ENCODE peak calls at places on chromosomes 13 and 19, in seven cellular contexts. One of them, this sample, is unnamed.

GRCh38 chr19:48487944-48488343 is 18.8 kb downstream of the CYTH2 start:
- DNase-seq in small intestine: peak
- DNase-seq in stomach: peak
- DNase-seq in BE2C: peak
- DNase-seq in upper lobe of right lung: peak
- DNase-seq in OCI-LY7: no peak
- DNase-seq in fibroblast of pulmonary artery: peak
- DNase-seq in this sample: peak

GRCh38 chr13:75770164-75771145 is 134.3 kb downstream of the LMO7 start:
- DNase-seq in small intestine: no peak
- DNase-seq in stomach: no peak
- DNase-seq in OCI-LY7: no peak
- DNase-seq in fibroblast of pulmonary artery: no peak
- DNase-seq in upper lobe of right lung: no peak
- DNase-seq in BE2C: no peak
- DNase-seq in this sample: peak

GRCh38 chr19:47158879-47159509 is 28.4 kb downstream of the SAE1 start:
- DNase-seq in fibroblast of pulmonary artery: peak
- DNase-seq in small intestine: peak
- DNase-seq in BE2C: no peak
- DNase-seq in OCI-LY7: no peak
- DNase-seq in stomach: no peak
- DNase-seq in upper lobe of right lung: no peak
- DNase-seq in this sample: no peak

GRCh38 chr13:47110141-47110540 is 213.3 kb upstream of the HTR2A start:
- DNase-seq in small intestine: no peak
- DNase-seq in BE2C: no peak
- DNase-seq in OCI-LY7: no peak
- DNase-seq in stomach: no peak
- DNase-seq in upper lobe of right lung: no peak
- DNase-seq in fibroblast of pulmonary artery: no peak
- DNase-seq in this sample: no peak

GRCh38 chr13:98285852-98286594 is 109.0 kb upstream of the RNF113B start:
- DNase-seq in upper lobe of right lung: no peak
- DNase-seq in stomach: no peak
- DNase-seq in BE2C: peak
- DNase-seq in OCI-LY7: no peak
- DNase-seq in fibroblast of pulmonary artery: no peak
- DNase-seq in small intestine: no peak
- DNase-seq in this sample: no peak

GRCh38 chr19:57903298-57904174 is 12.9 kb downstream of the ZNF417 start:
- DNase-seq in OCI-LY7: peak
- DNase-seq in upper lobe of right lung: no peak
- DNase-seq in stomach: no peak
- DNase-seq in small intestine: peak
- DNase-seq in BE2C: no peak
- DNase-seq in fibroblast of pulmonary artery: peak
- DNase-seq in this sample: peak

GRCh38 chr19:16266586-16266942 is 58.1 kb upstream of the KLF2 start:
- DNase-seq in OCI-LY7: no peak
- DNase-seq in BE2C: no peak
- DNase-seq in small intestine: no peak
- DNase-seq in upper lobe of right lung: no peak
- DNase-seq in stomach: no peak
- DNase-seq in fibroblast of pulmonary artery: no peak
- DNase-seq in this sample: no peak

GRCh38 chr19:5048727-5049553 is 80.0 kb downstream of the KDM4B start:
- DNase-seq in OCI-LY7: no peak
- DNase-seq in BE2C: no peak
- DNase-seq in fibroblast of pulmonary artery: peak
- DNase-seq in stomach: no peak
- DNase-seq in small intestine: no peak
- DNase-seq in upper lobe of right lung: no peak
- DNase-seq in this sample: peak

GRCh38 chr13:33859691-33860303 is 41.8 kb downstream of the RFC3 start:
- DNase-seq in small intestine: no peak
- DNase-seq in BE2C: no peak
- DNase-seq in fibroblast of pulmonary artery: no peak
- DNase-seq in stomach: no peak
- DNase-seq in upper lobe of right lung: no peak
- DNase-seq in OCI-LY7: no peak
- DNase-seq in this sample: no peak

GRCh38 chr13:91247768-91248167 is 99.7 kb upstream of the MIR17HG start:
- DNase-seq in stomach: no peak
- DNase-seq in BE2C: no peak
- DNase-seq in upper lobe of right lung: no peak
- DNase-seq in fibroblast of pulmonary artery: peak
- DNase-seq in OCI-LY7: peak
- DNase-seq in small intestine: peak
- DNase-seq in this sample: no peak

GRCh38 chr13:111906306-111906705 is 160.6 kb upstream of the SOX1 start:
- DNase-seq in OCI-LY7: no peak
- DNase-seq in upper lobe of right lung: no peak
- DNase-seq in small intestine: no peak
- DNase-seq in stomach: no peak
- DNase-seq in BE2C: no peak
- DNase-seq in fibroblast of pulmonary artery: no peak
- DNase-seq in this sample: no peak

GRCh38 chr19:44903602-44904425 is 1.8 kb upstream of the APOE start:
- DNase-seq in small intestine: peak
- DNase-seq in stomach: peak
- DNase-seq in fibroblast of pulmonary artery: peak
- DNase-seq in OCI-LY7: peak
- DNase-seq in upper lobe of right lung: peak
- DNase-seq in BE2C: peak
- DNase-seq in this sample: peak

GRCh38 chr19:16121967-16122366 is 10.3 kb downstream of the RAB8A start:
- DNase-seq in upper lobe of right lung: no peak
- DNase-seq in OCI-LY7: no peak
- DNase-seq in stomach: no peak
- DNase-seq in BE2C: no peak
- DNase-seq in fibroblast of pulmonary artery: no peak
- DNase-seq in small intestine: no peak
- DNase-seq in this sample: no peak

GRCh38 chr19:31232220-31232619 is 117.0 kb downstream of the TSHZ3 start:
- DNase-seq in BE2C: no peak
- DNase-seq in stomach: no peak
- DNase-seq in upper lobe of right lung: no peak
- DNase-seq in fibroblast of pulmonary artery: no peak
- DNase-seq in small intestine: no peak
- DNase-seq in OCI-LY7: no peak
- DNase-seq in this sample: peak

GRCh38 chr19:48319647-48320537 is 5.5 kb upstream of the EMP3 start:
- DNase-seq in upper lobe of right lung: peak
- DNase-seq in small intestine: peak
- DNase-seq in stomach: peak
- DNase-seq in BE2C: peak
- DNase-seq in fibroblast of pulmonary artery: peak
- DNase-seq in OCI-LY7: peak
- DNase-seq in this sample: peak

GRCh38 chr13:73065665-73066350 is 7.0 kb downstream of the KLF5 start:
- DNase-seq in BE2C: no peak
- DNase-seq in small intestine: peak
- DNase-seq in OCI-LY7: no peak
- DNase-seq in upper lobe of right lung: no peak
- DNase-seq in fibroblast of pulmonary artery: no peak
- DNase-seq in stomach: no peak
- DNase-seq in this sample: no peak
- H3K4me3 ChIP-seq in BE2C: no peak
- H3K4me3 ChIP-seq in small intestine: no peak
- H3K4me3 ChIP-seq in OCI-LY7: no peak
- H3K4me3 ChIP-seq in upper lobe of right lung: no peak
- H3K4me3 ChIP-seq in fibroblast of pulmonary artery: no peak
- H3K4me3 ChIP-seq in stomach: no peak
- H3K4me3 ChIP-seq in this sample: no peak

GRCh38 chr13:48251616-48252081 is 18.6 kb downstream of the ITM2B start:
- DNase-seq in upper lobe of right lung: no peak
- DNase-seq in stomach: no peak
- DNase-seq in BE2C: no peak
- DNase-seq in fibroblast of pulmonary artery: peak
- DNase-seq in OCI-LY7: no peak
- DNase-seq in small intestine: no peak
- DNase-seq in this sample: peak
- H3K4me3 ChIP-seq in upper lobe of right lung: no peak
- H3K4me3 ChIP-seq in stomach: no peak
- H3K4me3 ChIP-seq in BE2C: no peak
- H3K4me3 ChIP-seq in fibroblast of pulmonary artery: no peak
- H3K4me3 ChIP-seq in OCI-LY7: no peak
- H3K4me3 ChIP-seq in small intestine: no peak
- H3K4me3 ChIP-seq in this sample: no peak

GRCh38 chr19:17264641-17264979 is at the start of gene USHBP1:
- DNase-seq in BE2C: no peak
- DNase-seq in upper lobe of right lung: no peak
- DNase-seq in small intestine: no peak
- DNase-seq in fibroblast of pulmonary artery: no peak
- DNase-seq in OCI-LY7: peak
- DNase-seq in stomach: no peak
- DNase-seq in this sample: no peak

GRCh38 chr19:17266026-17266425 is 1.2 kb upstream of the BABAM1 start:
- DNase-seq in fibroblast of pulmonary artery: no peak
- DNase-seq in OCI-LY7: no peak
- DNase-seq in small intestine: no peak
- DNase-seq in stomach: no peak
- DNase-seq in upper lobe of right lung: no peak
- DNase-seq in BE2C: no peak
- DNase-seq in this sample: no peak

GRCh38 chr19:17268754-17269153 is 1.5 kb downstream of the BABAM1 start:
- DNase-seq in small intestine: no peak
- DNase-seq in upper lobe of right lung: no peak
- DNase-seq in OCI-LY7: no peak
- DNase-seq in fibroblast of pulmonary artery: no peak
- DNase-seq in stomach: no peak
- DNase-seq in BE2C: no peak
- DNase-seq in this sample: no peak

GRCh38 chr19:17266975-17267788 is at the start of gene BABAM1:
- DNase-seq in upper lobe of right lung: peak
- DNase-seq in fibroblast of pulmonary artery: peak
- DNase-seq in BE2C: peak
- DNase-seq in stomach: peak
- DNase-seq in OCI-LY7: peak
- DNase-seq in small intestine: peak
- DNase-seq in this sample: peak

GRCh38 chr19:17266589-17266974 is 661 bp upstream of the BABAM1 start:
- DNase-seq in BE2C: no peak
- DNase-seq in small intestine: no peak
- DNase-seq in fibroblast of pulmonary artery: no peak
- DNase-seq in stomach: no peak
- DNase-seq in upper lobe of right lung: no peak
- DNase-seq in OCI-LY7: no peak
- DNase-seq in this sample: no peak
- H3K4me3 ChIP-seq in BE2C: no peak
- H3K4me3 ChIP-seq in small intestine: no peak
- H3K4me3 ChIP-seq in fibroblast of pulmonary artery: no peak
- H3K4me3 ChIP-seq in stomach: no peak
- H3K4me3 ChIP-seq in upper lobe of right lung: peak
- H3K4me3 ChIP-seq in OCI-LY7: peak
- H3K4me3 ChIP-seq in this sample: no peak

DNA sequence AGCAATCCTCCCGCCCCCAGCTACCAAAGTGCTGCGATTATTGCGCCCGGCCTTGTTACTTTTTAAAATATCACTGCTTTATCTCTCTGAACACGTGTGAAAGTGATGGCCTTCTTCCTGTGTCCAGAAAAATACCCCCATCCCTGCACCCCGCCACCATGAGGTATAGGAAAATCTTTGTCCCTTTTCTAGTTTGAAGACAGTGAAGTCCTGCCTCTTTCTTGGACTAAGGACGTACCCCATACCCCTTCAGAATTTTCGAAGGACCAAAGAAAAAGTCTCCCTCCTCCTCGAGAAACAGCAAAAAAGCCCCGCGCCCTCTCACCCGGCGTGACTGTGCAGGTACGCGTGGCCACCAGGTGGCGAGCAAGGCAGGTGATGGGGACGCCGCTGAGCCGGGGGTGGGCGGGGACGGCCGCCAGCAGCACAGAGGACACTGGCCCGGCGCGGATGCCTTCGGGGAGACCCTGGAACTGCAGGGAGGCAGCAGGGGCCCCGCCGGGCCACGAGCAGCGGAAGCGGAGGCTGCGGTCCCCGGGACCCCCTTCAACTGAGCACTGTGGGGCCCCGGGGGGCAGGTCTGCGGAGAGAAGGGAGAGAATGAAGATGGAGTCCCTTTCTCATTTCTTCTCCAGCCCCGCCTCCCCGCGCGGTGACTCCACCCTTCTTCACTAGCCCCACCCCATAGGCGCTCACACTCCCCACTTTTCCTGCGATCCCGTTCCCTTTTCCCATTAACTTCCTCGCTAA is 3.2 kb downstream of the VSIG10L start:
- DNase-seq in fibroblast of pulmonary artery: peak
- DNase-seq in small intestine: peak
- DNase-seq in OCI-LY7: peak
- DNase-seq in upper lobe of right lung: peak
- DNase-seq in stomach: peak
- DNase-seq in BE2C: peak
- DNase-seq in this sample: peak
- H3K4me3 ChIP-seq in fibroblast of pulmonary artery: peak
- H3K4me3 ChIP-seq in small intestine: peak
- H3K4me3 ChIP-seq in OCI-LY7: peak
- H3K4me3 ChIP-seq in upper lobe of right lung: peak
- H3K4me3 ChIP-seq in stomach: peak
- H3K4me3 ChIP-seq in BE2C: peak
- H3K4me3 ChIP-seq in this sample: peak

GRCh38 chr19:29694166-29694565 is 20.9 kb downstream of the C19orf12 start:
- DNase-seq in OCI-LY7: no peak
- DNase-seq in small intestine: no peak
- DNase-seq in stomach: no peak
- DNase-seq in upper lobe of right lung: no peak
- DNase-seq in BE2C: no peak
- DNase-seq in fibroblast of pulmonary artery: no peak
- DNase-seq in this sample: no peak
- H3K4me3 ChIP-seq in OCI-LY7: no peak
- H3K4me3 ChIP-seq in small intestine: no peak
- H3K4me3 ChIP-seq in stomach: no peak
- H3K4me3 ChIP-seq in upper lobe of right lung: no peak
- H3K4me3 ChIP-seq in BE2C: no peak
- H3K4me3 ChIP-seq in fibroblast of pulmonary artery: no peak
- H3K4me3 ChIP-seq in this sample: no peak

This sample was measured in fibroblast of the aortic adventitia.